ENCODE peak calls at places on chromosomes 6 and 20, in nine cellular contexts. J is AG04450, V is GM12865, Y is IMR-90, W is brain microvascular endothelial cell, Z is Calu3, M is fibroblast of mammary gland, B is choroid plexus epithelial cell, H is Peyer's patch. U is an unnamed sample.

GRCh38 chr6:137571854-137572253 is 77.7 kb upstream of the OLIG3 start:
- DNase-seq in J (no peak), V (peak; percentile 70), Y (peak; percentile 13), W (peak; percentile 16), Z (peak; percentile 54), M (peak; percentile 32), B (peak; percentile 45), H (no peak), U (peak; percentile 73)

GRCh38 chr6:160103825-160104100 is 17.9 kb upstream of the SLC22A1 start:
- DNase-seq in J (no peak), V (no peak), Y (no peak), W (no peak), Z (no peak), M (no peak), B (peak; percentile 26), H (no peak), U (no peak)

GRCh38 chr20:7207186-7207585 is 439.7 kb downstream of the BMP2 start:
- DNase-seq in J (no peak), V (no peak), Y (no peak), W (no peak), Z (no peak), M (no peak), B (peak; percentile 66), H (no peak), U (peak; percentile 1)

GRCh38 chr6:161444966-161445799 is 171.3 kb upstream of the AGPAT4 start:
- DNase-seq in J (no peak), V (no peak), Y (peak; percentile 16), W (no peak), Z (no peak), M (no peak), B (no peak), H (no peak), U (no peak)

GRCh38 chr20:11166716-11167115 is 492.9 kb upstream of the JAG1 start:
- DNase-seq in J (no peak), V (no peak), Y (peak; percentile 30), W (no peak), Z (no peak), M (no peak), B (peak; percentile 32), H (no peak), U (no peak)

GRCh38 chr20:47358672-47359532 is 2.4 kb upstream of the ZMYND8 start:
- DNase-seq in J (no peak), V (peak; percentile 54), Y (peak; percentile 90), W (peak; percentile 95), Z (peak; percentile 94), M (peak; percentile 92), B (peak; percentile 98), H (peak; percentile 79), U (peak; percentile 95)

GRCh38 chr6:209432-210103 is 82.7 kb upstream of the DUSP22 start:
- DNase-seq in J (no peak), V (peak; percentile 91), Y (no peak), W (no peak), Z (no peak), M (no peak), B (no peak), H (no peak), U (no peak)

GRCh38 chr6:144264270-144265060 is 20.7 kb upstream of the UTRN start:
- DNase-seq in J (peak; percentile 82), V (no peak), Y (peak; percentile 90), W (peak; percentile 94), Z (peak; percentile 70), M (peak; percentile 79), B (peak; percentile 94), H (no peak), U (peak; percentile 90)

GRCh38 chr6:31158863-31159855 is 770 bp downstream of the TCF19 start:
- DNase-seq in J (no peak), V (peak; percentile 63), Y (no peak), W (peak; percentile 2), Z (peak; percentile 70), M (peak; percentile 24), B (no peak), H (no peak), U (peak; percentile 6)

GRCh38 chr20:8443464-8444072 is 311.5 kb downstream of the PLCB1 start:
- DNase-seq in J (no peak), V (no peak), Y (no peak), W (no peak), Z (no peak), M (no peak), B (no peak), H (no peak), U (no peak)

GRCh38 chr6:131660195-131660594 is 23.1 kb downstream of the ENPP3 start:
- DNase-seq in J (no peak), V (no peak), Y (peak; percentile 78), W (peak; percentile 18), Z (peak; percentile 17), M (peak; percentile 65), B (peak; percentile 4), H (no peak), U (peak; percentile 52)

GRCh38 chr6:83615025-83615999 is 93.6 kb downstream of the SNAP91 start:
- DNase-seq in J (peak; percentile 1), V (peak; percentile 48), Y (peak; percentile 37), W (peak; percentile 9), Z (peak; percentile 13), M (peak; percentile 34), B (peak; percentile 67), H (no peak), U (peak; percentile 55)

GRCh38 chr6:148954461-148954860 is 207.6 kb downstream of the UST start:
- DNase-seq in J (no peak), V (no peak), Y (no peak), W (no peak), Z (no peak), M (peak; percentile 32), B (peak; percentile 31), H (no peak), U (peak; percentile 6)

GRCh38 chr6:154932562-154933027 is 62.5 kb upstream of the TIAM2 start:
- DNase-seq in J (peak; percentile 45), V (no peak), Y (peak; percentile 78), W (peak; percentile 43), Z (no peak), M (peak; percentile 95), B (peak; percentile 68), H (no peak), U (peak; percentile 74)

GRCh38 chr6:41970436-41970846 is 28.8 kb upstream of the CCND3 start:
- DNase-seq in J (no peak), V (no peak), Y (peak; percentile 38), W (peak; percentile 18), Z (no peak), M (peak; percentile 88), B (peak; percentile 60), H (no peak), U (peak; percentile 84)

GRCh38 chr6:53282741-53283140 is 66.0 kb downstream of the ELOVL5 start:
- DNase-seq in J (no peak), V (no peak), Y (no peak), W (peak; percentile 39), Z (no peak), M (no peak), B (peak; percentile 67), H (no peak), U (no peak)
- TF ChIP-seq CTCF in J (no peak), V (no peak), Y (no peak), W (no peak), Z (no peak), M (no peak), B (peak; percentile 16), H (no peak), U (no peak)

GRCh38 chr6:1603708-1604346 is 5.9 kb upstream of the FOXC1 start:
- DNase-seq in J (no peak), V (no peak), Y (no peak), W (no peak), Z (no peak), M (no peak), B (no peak), H (no peak), U (no peak)

GRCh38 chr6:1605822-1606532 is 3.7 kb upstream of the FOXC1 start:
- DNase-seq in J (no peak), V (no peak), Y (no peak), W (no peak), Z (no peak), M (no peak), B (no peak), H (no peak), U (no peak)

GRCh38 chr6:1604347-1604990 is 5.2 kb upstream of the FOXC1 start:
- DNase-seq in J (no peak), V (peak; percentile 66), Y (peak; percentile 36), W (no peak), Z (peak; percentile 84), M (no peak), B (no peak), H (peak; percentile 82), U (peak; percentile 66)

GRCh38 chr6:1606533-1607235 is 3.0 kb upstream of the FOXC1 start:
- DNase-seq in J (no peak), V (no peak), Y (no peak), W (no peak), Z (no peak), M (no peak), B (no peak), H (no peak), U (no peak)

GRCh38 chr6:1604991-1605821 is 4.5 kb upstream of the FOXC1 start:
- DNase-seq in J (no peak), V (no peak), Y (no peak), W (no peak), Z (no peak), M (no peak), B (no peak), H (no peak), U (no peak)
- TF ChIP-seq CTCF in J (no peak), V (no peak), Y (no peak), W (no peak), Z (no peak), M (no peak), B (no peak), H (no peak), U (no peak)

GRCh38 chr20:62821726-62822210 is 4.9 kb downstream of the COL9A3 start:
- DNase-seq in J (no peak), V (no peak), Y (no peak), W (no peak), Z (no peak), M (no peak), B (no peak), H (no peak), U (no peak)

GRCh38 chr20:62823688-62824475 is 7.0 kb downstream of the COL9A3 start:
- DNase-seq in J (no peak), V (no peak), Y (no peak), W (no peak), Z (no peak), M (no peak), B (no peak), H (no peak), U (no peak)

GRCh38 chr20:62822239-62822787 is 5.5 kb downstream of the COL9A3 start:
- DNase-seq in J (no peak), V (no peak), Y (no peak), W (no peak), Z (no peak), M (no peak), B (no peak), H (no peak), U (no peak)

GRCh38 chr20:62824476-62825287 is 7.8 kb downstream of the COL9A3 start:
- DNase-seq in J (no peak), V (peak; percentile 59), Y (no peak), W (no peak), Z (peak; percentile 77), M (no peak), B (peak; percentile 73), H (no peak), U (no peak)

GRCh38 chr20:62822788-62823651 is 6.2 kb downstream of the COL9A3 start:
- DNase-seq in J (no peak), V (peak; percentile 73), Y (peak; percentile 11), W (no peak), Z (peak; percentile 89), M (peak; percentile 36), B (no peak), H (peak; percentile 83), U (peak; percentile 66)
- TF ChIP-seq CTCF in J (peak; percentile 24), V (peak; percentile 55), Y (peak; percentile 38), W (peak; percentile 52), Z (peak; percentile 39), M (peak; percentile 19), B (peak; percentile 49), H (peak; percentile 73), U (peak; percentile 49)

GRCh38 chr6:164290101-164290500 is 875.6 kb downstream of the QKI start:
- DNase-seq in J (no peak), V (no peak), Y (no peak), W (no peak), Z (no peak), M (peak; percentile 27), B (no peak), H (no peak), U (no peak)
- TF ChIP-seq CTCF in J (no peak), V (no peak), Y (no peak), W (no peak), Z (no peak), M (no peak), B (no peak), H (no peak), U (no peak)